ENCODE peak calls at places on chromosomes 5 and 9, in five cellular contexts. M is HFF-Myc, L is hypothalamus, Q is left ventricle myocardium inferior, W is NCI-H2029 treated with DMSO at 0.1 percent for 48 hours. F is an unnamed sample.

GRCh38 chr9:33372900-33373299 is 29.5 kb downstream of the AQP7 start:
- DNase-seq in M (no peak), L (no peak), Q (no peak), W (no peak), F (no peak)

GRCh38 chr9:129197978-129198736 is 20.1 kb upstream of the IER5L start:
- DNase-seq in M (no peak), L (no peak), Q (peak), W (no peak), F (peak)

GRCh38 chr5:62689599-62690368 is 111.2 kb downstream of the LRRC70 start:
- DNase-seq in M (no peak), L (no peak), Q (no peak), W (no peak), F (no peak)

GRCh38 chr5:167730121-167730520 is 561.3 kb upstream of the WWC1 start:
- DNase-seq in M (peak), L (no peak), Q (no peak), W (no peak), F (no peak)

GRCh38 chr5:137648361-137648760 is 87.5 kb downstream of the KLHL3 start:
- DNase-seq in M (no peak), L (no peak), Q (no peak), W (no peak), F (no peak)

GRCh38 chr5:112555691-112556090 is 136.6 kb upstream of the EPB41L4A start:
- DNase-seq in M (peak), L (no peak), Q (no peak), W (no peak), F (no peak)

GRCh38 chr5:141940695-141941271 is 17.1 kb downstream of the DELE1 start:
- DNase-seq in M (no peak), L (no peak), Q (no peak), W (no peak), F (no peak)

GRCh38 chr5:93055556-93055955 is 525.5 kb downstream of the NR2F1-AS1 start:
- DNase-seq in M (no peak), L (no peak), Q (no peak), W (no peak), F (no peak)

GRCh38 chr5:154321546-154321945 is 124.3 kb upstream of the SAP30L start:
- DNase-seq in M (no peak), L (no peak), Q (no peak), W (no peak), F (no peak)

GRCh38 chr5:113489299-113489698 is 1.0 kb upstream of the MCC start:
- DNase-seq in M (peak), L (no peak), Q (no peak), W (no peak), F (no peak)

GRCh38 chr5:141773779-141774531 is 91.9 kb upstream of the ARAP3 start:
- DNase-seq in M (no peak), L (no peak), Q (no peak), W (no peak), F (no peak)

GRCh38 chr9:15182003-15182695 is 124.9 kb downstream of the TTC39B start:
- DNase-seq in M (no peak), L (no peak), Q (no peak), W (no peak), F (no peak)

GRCh38 chr5:172901012-172901780 is 58.0 kb upstream of the RPL26L1 start:
- DNase-seq in M (no peak), L (no peak), Q (peak), W (no peak), F (peak)

GRCh38 chr9:82961504-82962125 is 101.3 kb downstream of the RASEF start:
- DNase-seq in M (peak), L (peak), Q (peak), W (peak), F (no peak)

GRCh38 chr5:153835891-153836515 is 202.7 kb downstream of the FAM114A2 start:
- DNase-seq in M (no peak), L (no peak), Q (no peak), W (no peak), F (no peak)

GRCh38 chr5:118009761-118010297 is 978.5 kb downstream of the DTWD2 start:
- DNase-seq in M (no peak), L (no peak), Q (no peak), W (no peak), F (no peak)

F was measured in posterior vena cava.